ENCODE peak calls at places on chromosome 15, in six cellular contexts. A, V, M, N, K and H are unnamed samples.

GRCh38 chr15:71043373-71043772 is 71.9 kb upstream of the THSD4 start:
- DNase-seq in A (no peak), V (no peak), M (no peak), N (no peak), K (no peak), H (no peak)

GRCh38 chr15:91469627-91470567 is 369.8 kb downstream of the SV2B start:
- DNase-seq in A (no peak), V (no peak), M (no peak), N (no peak), K (no peak), H (no peak)

GRCh38 chr15:87609474-87609873 is 647.1 kb downstream of the NTRK3 start:
- DNase-seq in A (peak), V (peak), M (peak), N (no peak), K (peak), H (no peak)

GRCh38 chr15:75718326-75718725 is 5.7 kb upstream of the CSPG4 start:
- DNase-seq in A (peak), V (no peak), M (no peak), N (no peak), K (no peak), H (no peak)

GRCh38 chr15:74443100-74443909 is 9.5 kb upstream of the SEMA7A start:
- DNase-seq in A (peak), V (no peak), M (no peak), N (peak), K (no peak), H (no peak)

GRCh38 chr15:30001592-30001991 is 81.2 kb upstream of the GOLGA8J start:
- DNase-seq in A (no peak), V (no peak), M (no peak), N (no peak), K (no peak), H (no peak)

GRCh38 chr15:88091444-88092016 is 165.0 kb downstream of the NTRK3 start:
- DNase-seq in A (no peak), V (no peak), M (no peak), N (no peak), K (no peak), H (no peak)

GRCh38 chr15:59148160-59148810 is 43.3 kb downstream of the CCNB2 start:
- DNase-seq in A (peak), V (peak), M (no peak), N (no peak), K (peak), H (no peak)

GRCh38 chr15:58530056-58530590 is 98.3 kb downstream of the LIPC start:
- DNase-seq in A (no peak), V (no peak), M (no peak), N (no peak), K (no peak), H (no peak)

GRCh38 chr15:43093026-43093425 is 12.8 kb downstream of the UBR1 start:
- DNase-seq in A (peak), V (no peak), M (peak), N (no peak), K (no peak), H (no peak)

GRCh38 chr15:65743637-65744252 is 48.3 kb downstream of the DENND4A start:
- DNase-seq in A (peak), V (no peak), M (no peak), N (no peak), K (no peak), H (no peak)

GRCh38 chr15:68774521-68775293 is 46.0 kb downstream of the ANP32A start:
- DNase-seq in A (peak), V (no peak), M (no peak), N (no peak), K (no peak), H (no peak)

GRCh38 chr15:94001113-94001919 is 230.0 kb upstream of the MCTP2 start:
- DNase-seq in A (no peak), V (peak), M (no peak), N (no peak), K (no peak), H (no peak)

GRCh38 chr15:74620636-74621545 is 5.3 kb downstream of the CLK3 start:
- DNase-seq in A (peak), V (no peak), M (no peak), N (peak), K (no peak), H (no peak)

GRCh38 chr15:93121994-93122910 is 33.2 kb upstream of the RGMA start:
- DNase-seq in A (no peak), V (no peak), M (no peak), N (no peak), K (no peak), H (peak)

GRCh38 chr15:62209821-62210220 is 44.7 kb upstream of the C2CD4B start:
- DNase-seq in A (no peak), V (no peak), M (no peak), N (no peak), K (no peak), H (no peak)

GRCh38 chr15:51576451-51576850 is 46.1 kb downstream of the DMXL2 start:
- DNase-seq in A (peak), V (no peak), M (no peak), N (no peak), K (no peak), H (no peak)

GRCh38 chr15:68252925-68253534 is 23.5 kb upstream of the CLN6 start:
- DNase-seq in A (peak), V (no peak), M (peak), N (no peak), K (peak), H (no peak)

GRCh38 chr15:100889359-100890058 is 9.9 kb downstream of the ALDH1A3 start:
- DNase-seq in A (peak), V (peak), M (peak), N (peak), K (peak), H (peak)

GRCh38 chr15:34122771-34123183 is 20.9 kb downstream of the PGBD4 start:
- DNase-seq in A (peak), V (no peak), M (peak), N (no peak), K (peak), H (no peak)

DNA sequence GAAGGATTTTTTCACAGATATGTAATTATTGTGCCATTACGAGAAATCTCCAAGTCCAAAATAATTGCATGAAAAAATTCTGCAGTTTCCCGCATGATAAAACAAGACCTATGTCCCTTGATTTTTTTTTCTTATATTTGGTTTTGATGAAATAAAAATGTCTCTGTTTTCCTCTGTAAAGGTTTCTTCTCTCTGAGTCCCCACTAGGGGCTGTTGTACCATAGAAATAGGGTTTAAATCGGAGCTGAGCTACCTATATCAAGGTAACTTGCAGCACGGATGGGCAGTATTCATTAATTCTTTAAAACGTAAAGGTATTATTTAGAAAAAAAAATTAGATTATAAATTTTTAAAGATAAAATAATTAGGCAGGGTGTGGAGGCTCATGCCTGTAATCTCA is 66.6 kb upstream of the IGF1R start:
- DNase-seq in A (no peak), V (no peak), M (no peak), N (no peak), K (no peak), H (no peak)
- TF ChIP-seq CTCF in A (no peak), V (no peak), M (peak), N (peak), K (no peak), H (no peak)

GRCh38 chr15:60590935-60591490 is 112.1 kb upstream of the ICE2 start:
- DNase-seq in A (peak), V (no peak), M (no peak), N (peak), K (no peak), H (peak)

GRCh38 chr15:60594071-60594470 is 115.1 kb upstream of the ICE2 start:
- DNase-seq in A (no peak), V (no peak), M (no peak), N (no peak), K (no peak), H (no peak)

GRCh38 chr15:60592386-60593339 is 113.7 kb upstream of the ICE2 start:
- DNase-seq in A (peak), V (no peak), M (no peak), N (peak), K (no peak), H (peak)

GRCh38 chr15:60589728-60590127 is 110.8 kb upstream of the ICE2 start:
- DNase-seq in A (no peak), V (peak), M (no peak), N (no peak), K (peak), H (no peak)

DNA sequence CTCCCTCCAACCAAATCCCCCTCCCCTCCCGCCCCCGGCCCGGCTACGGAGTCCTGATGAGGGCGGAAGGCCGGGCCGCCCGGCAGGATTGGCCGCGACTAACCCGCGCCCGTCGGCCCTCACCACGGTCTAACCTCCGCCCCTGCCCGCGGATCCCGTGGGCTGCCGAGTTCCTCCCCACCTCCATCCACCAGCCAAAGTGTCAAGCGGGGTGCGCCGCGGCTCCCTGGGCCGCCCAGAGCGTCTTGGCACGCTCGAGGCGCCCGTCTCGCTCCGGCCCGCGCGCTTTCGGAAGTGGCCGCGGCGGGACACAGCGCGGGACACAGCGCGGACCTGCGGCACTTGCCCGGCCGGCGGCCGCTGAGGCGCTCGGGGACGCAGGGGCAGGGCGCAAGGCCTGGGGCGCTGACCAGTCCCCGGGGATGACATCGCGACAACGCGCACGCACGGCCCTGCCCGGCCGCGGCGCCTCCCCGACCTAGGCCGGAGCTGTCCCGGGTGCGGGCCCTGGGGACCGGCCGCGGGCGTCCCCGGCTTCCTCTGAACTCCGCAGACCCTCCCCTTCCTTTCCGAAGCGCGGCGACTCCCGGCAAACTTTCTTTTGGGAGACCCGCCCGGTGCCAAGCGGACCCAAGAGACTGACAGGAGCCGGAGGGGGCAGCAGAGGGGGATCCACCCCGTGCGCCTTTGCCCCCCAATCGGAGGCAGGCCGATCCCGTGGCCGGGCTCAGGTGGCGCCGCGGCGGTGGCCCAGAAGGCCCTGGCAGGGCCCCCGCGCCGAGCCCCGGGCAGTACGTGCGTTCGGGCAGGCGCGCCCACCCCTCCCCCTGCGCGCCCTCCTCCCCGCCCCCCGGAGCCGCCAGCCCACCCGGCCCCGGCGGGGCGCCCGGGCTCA is 112.8 kb upstream of the ICE2 start:
- DNase-seq in A (peak), V (no peak), M (no peak), N (peak), K (no peak), H (no peak)
- TF ChIP-seq CTCF in A (no peak), V (no peak), M (no peak), N (peak), K (no peak), H (no peak)

GRCh38 chr15:41424809-41425208 is 7.9 kb downstream of the RTF1 start:
- DNase-seq in A (no peak), V (no peak), M (no peak), N (no peak), K (no peak), H (no peak)
- TF ChIP-seq CTCF in A (no peak), V (no peak), M (no peak), N (no peak), K (no peak), H (no peak)

DNA sequence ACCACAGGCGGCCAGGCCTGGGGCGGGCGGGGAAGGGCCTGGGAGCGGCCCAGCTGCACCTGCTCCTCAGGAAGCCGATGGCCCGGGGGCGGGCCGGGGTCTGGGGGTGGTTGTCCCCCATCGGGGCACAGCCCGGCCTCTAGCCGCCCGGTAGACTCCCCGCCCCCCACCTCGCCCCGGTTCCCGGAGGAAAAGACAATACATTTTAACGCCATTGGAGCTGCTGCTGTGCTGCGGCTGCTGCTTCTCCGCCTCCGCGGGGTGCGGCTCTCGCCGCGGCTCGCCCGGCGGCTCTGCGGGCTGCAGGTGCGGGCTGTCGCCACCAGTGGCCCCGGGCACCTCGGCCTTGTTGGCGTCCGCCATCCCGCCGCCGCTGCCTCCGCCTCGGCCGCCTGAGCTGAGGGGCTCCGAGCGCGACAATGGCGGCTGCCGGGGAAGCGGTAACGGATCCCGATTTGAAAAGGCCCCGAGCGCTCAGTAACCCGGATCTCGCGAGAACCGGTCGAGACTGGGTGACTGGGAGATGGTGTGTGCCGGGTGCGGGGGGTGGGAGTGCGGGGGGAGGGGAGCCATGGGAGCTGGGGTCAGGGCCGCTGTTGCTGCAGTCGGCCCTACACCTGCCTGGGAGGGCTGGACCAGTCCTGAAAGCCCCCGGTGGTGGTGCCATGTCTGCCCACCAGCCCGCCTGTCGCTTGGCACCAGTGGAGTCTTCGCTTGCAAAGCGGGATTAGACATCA is at the start of gene MYEF2:
- DNase-seq in A (peak), V (peak), M (peak), N (peak), K (no peak), H (peak)
- TF ChIP-seq CTCF in A (no peak), V (no peak), M (no peak), N (peak), K (no peak), H (no peak)

GRCh38 chr15:78540135-78540954 is at the start of gene PSMA4:
- DNase-seq in A (peak), V (peak), M (peak), N (peak), K (peak), H (peak)
- TF ChIP-seq CTCF in A (peak), V (no peak), M (peak), N (peak), K (no peak), H (peak)

GRCh38 chr15:28105793-28106192 is 6.7 kb upstream of the OCA2 start:
- DNase-seq in A (no peak), V (no peak), M (no peak), N (no peak), K (no peak), H (no peak)
- TF ChIP-seq CTCF in A (no peak), V (no peak), M (no peak), N (no peak), K (no peak), H (no peak)

GRCh38 chr15:40982855-40983254 is 29.6 kb downstream of the CHAC1 start:
- DNase-seq in A (peak), V (no peak), M (peak), N (no peak), K (peak), H (no peak)
- TF ChIP-seq CTCF in A (no peak), V (no peak), M (no peak), N (no peak), K (peak), H (no peak)